ENCODE peak calls at places on chromosomes 3 and 15, in eight cellular contexts. J, D, B, Y, Q, X, U and W are unnamed samples.

GRCh38 chr3:31699309-31699953 is 166.7 kb downstream of the STT3B start:
- DNase-seq in J (no peak), D (no peak), B (no peak), Y (no peak), Q (no peak), X (peak), U (no peak), W (peak)

GRCh38 chr15:72271895-72272212 is 500 bp downstream of the PARP6 start:
- DNase-seq in J (no peak), D (peak), B (no peak), Y (no peak), Q (peak), X (peak), U (no peak), W (peak)

GRCh38 chr3:16050641-16051467 is 123.6 kb upstream of the GALNT15 start:
- DNase-seq in J (no peak), D (no peak), B (no peak), Y (peak), Q (peak), X (no peak), U (no peak), W (no peak)

GRCh38 chr3:9396301-9396631 is 1.1 kb upstream of the SETD5 start:
- DNase-seq in J (no peak), D (peak), B (peak), Y (peak), Q (peak), X (peak), U (no peak), W (peak)

GRCh38 chr15:29348308-29348914 is 78.8 kb upstream of the NSMCE3 start:
- DNase-seq in J (no peak), D (no peak), B (no peak), Y (peak), Q (peak), X (peak), U (no peak), W (no peak)

GRCh38 chr3:15214758-15215157 is 8.7 kb downstream of the CAPN7 start:
- DNase-seq in J (no peak), D (no peak), B (no peak), Y (no peak), Q (no peak), X (no peak), U (no peak), W (no peak)

GRCh38 chr3:7733933-7734332 is 767.7 kb upstream of the LMCD1 start:
- DNase-seq in J (no peak), D (no peak), B (no peak), Y (no peak), Q (no peak), X (peak), U (no peak), W (no peak)

GRCh38 chr15:43249699-43250203 is 17.0 kb downstream of the TGM5 start:
- DNase-seq in J (no peak), D (peak), B (no peak), Y (no peak), Q (peak), X (peak), U (no peak), W (peak)

GRCh38 chr15:33844186-33844585 is 124.1 kb upstream of the CHRM5 start:
- DNase-seq in J (no peak), D (no peak), B (no peak), Y (no peak), Q (no peak), X (no peak), U (no peak), W (no peak)

GRCh38 chr15:66917904-66918448 is 147.4 kb upstream of the SMAD3 start:
- DNase-seq in J (no peak), D (no peak), B (no peak), Y (no peak), Q (no peak), X (no peak), U (no peak), W (no peak)

GRCh38 chr15:57156210-57156887 is 220.0 kb upstream of the CGNL1 start:
- DNase-seq in J (no peak), D (no peak), B (no peak), Y (no peak), Q (peak), X (no peak), U (no peak), W (no peak)

GRCh38 chr15:80530737-80531365 is 126.7 kb downstream of the ARNT2 start:
- DNase-seq in J (no peak), D (no peak), B (no peak), Y (no peak), Q (peak), X (no peak), U (no peak), W (no peak)

GRCh38 chr3:97658670-97659285 is 105.8 kb upstream of the ARL6 start:
- DNase-seq in J (no peak), D (peak), B (peak), Y (no peak), Q (peak), X (peak), U (no peak), W (peak)

GRCh38 chr15:99582508-99582960 is 16.8 kb downstream of the MEF2A start:
- DNase-seq in J (no peak), D (no peak), B (no peak), Y (no peak), Q (no peak), X (no peak), U (no peak), W (no peak)

GRCh38 chr15:40859206-40859851 is 14.7 kb downstream of the RHOV start:
- DNase-seq in J (peak), D (peak), B (peak), Y (peak), Q (peak), X (peak), U (peak), W (peak)

GRCh38 chr3:195467641-195468390 is 25.0 kb upstream of the ACAP2 start:
- DNase-seq in J (no peak), D (peak), B (no peak), Y (no peak), Q (peak), X (peak), U (no peak), W (peak)